ENCODE peak calls at places on chromosomes 16 and 17, in five cellular contexts. One of them, this sample, is unnamed.

GRCh38 chr17:64682261-64683181 is 20.4 kb upstream of the SMURF2 start:
- DNase-seq in SJSA1: peak; percentile 99
- DNase-seq in A549: peak; percentile 36
- DNase-seq in 8988T: no peak
- DNase-seq in HFFc6: peak; percentile 93
- DNase-seq in this sample: no peak

GRCh38 chr16:23434380-23434779 is 18.6 kb downstream of the COG7 start:
- DNase-seq in SJSA1: peak; percentile 56
- DNase-seq in A549: peak; percentile 82
- DNase-seq in 8988T: no peak
- DNase-seq in HFFc6: peak; percentile 60
- DNase-seq in this sample: peak; percentile 61

GRCh38 chr16:13480801-13481200 is 439.2 kb upstream of the ERCC4 start:
- DNase-seq in SJSA1: no peak
- DNase-seq in A549: no peak
- DNase-seq in 8988T: no peak
- DNase-seq in HFFc6: no peak
- DNase-seq in this sample: no peak

GRCh38 chr16:60731329-60731728 is 1304.9 kb downstream of the CDH8 start:
- DNase-seq in SJSA1: no peak
- DNase-seq in A549: no peak
- DNase-seq in 8988T: no peak
- DNase-seq in HFFc6: no peak
- DNase-seq in this sample: no peak

GRCh38 chr17:2949469-2950044 is 113.8 kb downstream of the OR1D5 start:
- DNase-seq in SJSA1: no peak
- DNase-seq in A549: peak; percentile 89
- DNase-seq in 8988T: no peak
- DNase-seq in HFFc6: peak; percentile 66
- DNase-seq in this sample: peak; percentile 61

GRCh38 chr17:57945999-57946797 is 9.0 kb downstream of the CUEDC1 start:
- DNase-seq in SJSA1: peak; percentile 53
- DNase-seq in A549: no peak
- DNase-seq in 8988T: no peak
- DNase-seq in HFFc6: peak; percentile 79
- DNase-seq in this sample: no peak

GRCh38 chr16:84072014-84072413 is 29.4 kb upstream of the SLC38A8 start:
- DNase-seq in SJSA1: no peak
- DNase-seq in A549: no peak
- DNase-seq in 8988T: no peak
- DNase-seq in HFFc6: peak; percentile 15
- DNase-seq in this sample: no peak

GRCh38 chr17:21549107-21549687 is 143.1 kb upstream of the KCNJ18 start:
- DNase-seq in SJSA1: no peak
- DNase-seq in A549: no peak
- DNase-seq in 8988T: no peak
- DNase-seq in HFFc6: peak; percentile 57
- DNase-seq in this sample: no peak

GRCh38 chr17:33947762-33948161 is 307.3 kb upstream of the CCL2 start:
- DNase-seq in SJSA1: no peak
- DNase-seq in A549: no peak
- DNase-seq in 8988T: no peak
- DNase-seq in HFFc6: no peak
- DNase-seq in this sample: no peak

GRCh38 chr17:12995106-12995895 is 22.5 kb downstream of the ELAC2 start:
- DNase-seq in SJSA1: no peak
- DNase-seq in A549: no peak
- DNase-seq in 8988T: no peak
- DNase-seq in HFFc6: no peak
- DNase-seq in this sample: no peak

GRCh38 chr17:65243838-65244237 is 106.7 kb downstream of the RGS9 start:
- DNase-seq in SJSA1: no peak
- DNase-seq in A549: no peak
- DNase-seq in 8988T: no peak
- DNase-seq in HFFc6: peak; percentile 41
- DNase-seq in this sample: no peak

GRCh38 chr16:70632273-70632672 is 14.1 kb upstream of the IL34 start:
- DNase-seq in SJSA1: no peak
- DNase-seq in A549: no peak
- DNase-seq in 8988T: no peak
- DNase-seq in HFFc6: no peak
- DNase-seq in this sample: no peak

This sample was measured in Panc1.